ENCODE peak calls at places on chromosomes 7 and 10, in ten cellular contexts. One of them, this sample, is unnamed.

GRCh38 chr7:507623-508305 is 11.9 kb downstream of the PDGFA start:
- DNase-seq in substantia nigra: no peak
- DNase-seq in mammary epithelial cell: no peak
- DNase-seq in posterior cingulate gyrus: no peak
- DNase-seq in HT-29: no peak
- DNase-seq in CD8-positive, alpha-beta T cell: no peak
- DNase-seq in GF-D8: no peak
- DNase-seq in endothelial cell: no peak
- DNase-seq in colonic mucosa: no peak
- DNase-seq in NCI-H1105: no peak
- DNase-seq in this sample: no peak

GRCh38 chr7:37440738-37441404 is 7.8 kb downstream of the ELMO1 start:
- DNase-seq in CD8-positive, alpha-beta T cell: no peak
- DNase-seq in posterior cingulate gyrus: no peak
- DNase-seq in substantia nigra: no peak
- DNase-seq in colonic mucosa: no peak
- DNase-seq in GF-D8: peak; percentile 69
- DNase-seq in HT-29: no peak
- DNase-seq in NCI-H1105: no peak
- DNase-seq in mammary epithelial cell: no peak
- DNase-seq in endothelial cell: no peak
- DNase-seq in this sample: no peak

GRCh38 chr10:12414278-12414988 is 65.1 kb downstream of the CAMK1D start:
- DNase-seq in NCI-H1105: no peak
- DNase-seq in posterior cingulate gyrus: no peak
- DNase-seq in colonic mucosa: no peak
- DNase-seq in GF-D8: no peak
- DNase-seq in substantia nigra: no peak
- DNase-seq in mammary epithelial cell: no peak
- DNase-seq in HT-29: no peak
- DNase-seq in endothelial cell: no peak
- DNase-seq in CD8-positive, alpha-beta T cell: no peak
- DNase-seq in this sample: no peak

GRCh38 chr7:158001621-158002320 is 585.9 kb downstream of the PTPRN2 start:
- DNase-seq in posterior cingulate gyrus: no peak
- DNase-seq in HT-29: no peak
- DNase-seq in CD8-positive, alpha-beta T cell: no peak
- DNase-seq in NCI-H1105: peak; percentile 62
- DNase-seq in endothelial cell: no peak
- DNase-seq in mammary epithelial cell: no peak
- DNase-seq in GF-D8: no peak
- DNase-seq in substantia nigra: no peak
- DNase-seq in colonic mucosa: no peak
- DNase-seq in this sample: no peak

GRCh38 chr10:50990568-50991495 is 83.5 kb upstream of the PRKG1 start:
- DNase-seq in NCI-H1105: no peak
- DNase-seq in HT-29: no peak
- DNase-seq in mammary epithelial cell: no peak
- DNase-seq in CD8-positive, alpha-beta T cell: no peak
- DNase-seq in posterior cingulate gyrus: no peak
- DNase-seq in GF-D8: no peak
- DNase-seq in endothelial cell: peak; percentile 26
- DNase-seq in colonic mucosa: peak; percentile 73
- DNase-seq in substantia nigra: no peak
- DNase-seq in this sample: no peak

GRCh38 chr7:71637578-71637977 is 505.6 kb downstream of the GALNT17 start:
- DNase-seq in colonic mucosa: no peak
- DNase-seq in endothelial cell: no peak
- DNase-seq in posterior cingulate gyrus: no peak
- DNase-seq in GF-D8: no peak
- DNase-seq in mammary epithelial cell: no peak
- DNase-seq in substantia nigra: no peak
- DNase-seq in HT-29: no peak
- DNase-seq in CD8-positive, alpha-beta T cell: no peak
- DNase-seq in NCI-H1105: no peak
- DNase-seq in this sample: no peak

GRCh38 chr7:27745064-27745583 is 5.2 kb downstream of the TAX1BP1 start:
- DNase-seq in substantia nigra: no peak
- DNase-seq in GF-D8: peak; percentile 73
- DNase-seq in mammary epithelial cell: peak; percentile 58
- DNase-seq in NCI-H1105: no peak
- DNase-seq in endothelial cell: peak; percentile 21
- DNase-seq in HT-29: peak; percentile 83
- DNase-seq in posterior cingulate gyrus: no peak
- DNase-seq in colonic mucosa: no peak
- DNase-seq in CD8-positive, alpha-beta T cell: no peak
- DNase-seq in this sample: peak; percentile 14

GRCh38 chr7:3397324-3397723 is 96.3 kb downstream of the SDK1 start:
- DNase-seq in mammary epithelial cell: no peak
- DNase-seq in HT-29: no peak
- DNase-seq in NCI-H1105: no peak
- DNase-seq in endothelial cell: no peak
- DNase-seq in substantia nigra: no peak
- DNase-seq in posterior cingulate gyrus: no peak
- DNase-seq in GF-D8: no peak
- DNase-seq in CD8-positive, alpha-beta T cell: no peak
- DNase-seq in colonic mucosa: no peak
- DNase-seq in this sample: no peak

GRCh38 chr7:3027005-3027404 is 16.7 kb downstream of the CARD11 start:
- DNase-seq in NCI-H1105: no peak
- DNase-seq in HT-29: no peak
- DNase-seq in posterior cingulate gyrus: no peak
- DNase-seq in GF-D8: no peak
- DNase-seq in CD8-positive, alpha-beta T cell: no peak
- DNase-seq in colonic mucosa: no peak
- DNase-seq in substantia nigra: no peak
- DNase-seq in endothelial cell: no peak
- DNase-seq in mammary epithelial cell: no peak
- DNase-seq in this sample: no peak

GRCh38 chr10:60818134-60818770 is 40.0 kb downstream of the CDK1 start:
- DNase-seq in CD8-positive, alpha-beta T cell: no peak
- DNase-seq in mammary epithelial cell: no peak
- DNase-seq in endothelial cell: no peak
- DNase-seq in substantia nigra: no peak
- DNase-seq in NCI-H1105: no peak
- DNase-seq in HT-29: no peak
- DNase-seq in posterior cingulate gyrus: no peak
- DNase-seq in colonic mucosa: no peak
- DNase-seq in GF-D8: no peak
- DNase-seq in this sample: no peak

GRCh38 chr10:79331709-79332108 is 15.6 kb upstream of the PPIF start:
- DNase-seq in endothelial cell: no peak
- DNase-seq in GF-D8: no peak
- DNase-seq in colonic mucosa: no peak
- DNase-seq in substantia nigra: no peak
- DNase-seq in mammary epithelial cell: peak; percentile 93
- DNase-seq in posterior cingulate gyrus: no peak
- DNase-seq in CD8-positive, alpha-beta T cell: peak; percentile 34
- DNase-seq in NCI-H1105: no peak
- DNase-seq in HT-29: no peak
- DNase-seq in this sample: no peak

GRCh38 chr10:103668351-103669242 is 175.1 kb downstream of the NEURL1 start:
- DNase-seq in NCI-H1105: no peak
- DNase-seq in colonic mucosa: peak; percentile 52
- DNase-seq in GF-D8: no peak
- DNase-seq in HT-29: no peak
- DNase-seq in mammary epithelial cell: no peak
- DNase-seq in endothelial cell: no peak
- DNase-seq in substantia nigra: peak; percentile 42
- DNase-seq in CD8-positive, alpha-beta T cell: no peak
- DNase-seq in posterior cingulate gyrus: peak; percentile 63
- DNase-seq in this sample: no peak

GRCh38 chr10:4111593-4111992 is 326.6 kb upstream of the KLF6 start:
- DNase-seq in posterior cingulate gyrus: no peak
- DNase-seq in mammary epithelial cell: no peak
- DNase-seq in CD8-positive, alpha-beta T cell: no peak
- DNase-seq in endothelial cell: no peak
- DNase-seq in HT-29: no peak
- DNase-seq in colonic mucosa: no peak
- DNase-seq in substantia nigra: no peak
- DNase-seq in GF-D8: no peak
- DNase-seq in NCI-H1105: no peak
- DNase-seq in this sample: no peak

GRCh38 chr7:138584283-138584682 is 116.9 kb downstream of the SVOPL start:
- DNase-seq in CD8-positive, alpha-beta T cell: no peak
- DNase-seq in NCI-H1105: no peak
- DNase-seq in GF-D8: no peak
- DNase-seq in substantia nigra: no peak
- DNase-seq in colonic mucosa: no peak
- DNase-seq in mammary epithelial cell: no peak
- DNase-seq in HT-29: no peak
- DNase-seq in posterior cingulate gyrus: no peak
- DNase-seq in endothelial cell: no peak
- DNase-seq in this sample: no peak

GRCh38 chr10:133438711-133439273 is 14.4 kb upstream of the SPRN start:
- DNase-seq in endothelial cell: no peak
- DNase-seq in colonic mucosa: no peak
- DNase-seq in GF-D8: peak; percentile 29
- DNase-seq in CD8-positive, alpha-beta T cell: no peak
- DNase-seq in HT-29: peak; percentile 19
- DNase-seq in substantia nigra: no peak
- DNase-seq in mammary epithelial cell: peak; percentile 24
- DNase-seq in posterior cingulate gyrus: no peak
- DNase-seq in NCI-H1105: no peak
- DNase-seq in this sample: no peak

GRCh38 chr7:100819586-100819985 is 7.7 kb downstream of the EPHB4 start:
- DNase-seq in NCI-H1105: no peak
- DNase-seq in mammary epithelial cell: no peak
- DNase-seq in CD8-positive, alpha-beta T cell: no peak
- DNase-seq in colonic mucosa: no peak
- DNase-seq in substantia nigra: no peak
- DNase-seq in GF-D8: no peak
- DNase-seq in posterior cingulate gyrus: no peak
- DNase-seq in HT-29: no peak
- DNase-seq in endothelial cell: no peak
- DNase-seq in this sample: no peak

GRCh38 chr7:5053175-5053574 is 7.5 kb downstream of the RBAK start:
- DNase-seq in CD8-positive, alpha-beta T cell: no peak
- DNase-seq in NCI-H1105: no peak
- DNase-seq in colonic mucosa: no peak
- DNase-seq in substantia nigra: no peak
- DNase-seq in endothelial cell: no peak
- DNase-seq in HT-29: no peak
- DNase-seq in GF-D8: no peak
- DNase-seq in posterior cingulate gyrus: no peak
- DNase-seq in mammary epithelial cell: no peak
- DNase-seq in this sample: no peak

GRCh38 chr10:66717221-66717981 is 208.4 kb upstream of the LRRTM3 start:
- DNase-seq in endothelial cell: no peak
- DNase-seq in mammary epithelial cell: no peak
- DNase-seq in substantia nigra: no peak
- DNase-seq in GF-D8: no peak
- DNase-seq in HT-29: no peak
- DNase-seq in colonic mucosa: peak; percentile 47
- DNase-seq in CD8-positive, alpha-beta T cell: no peak
- DNase-seq in NCI-H1105: peak; percentile 2
- DNase-seq in posterior cingulate gyrus: no peak
- DNase-seq in this sample: no peak

GRCh38 chr10:84540022-84540616 is 211.7 kb downstream of the CCSER2 start:
- DNase-seq in colonic mucosa: no peak
- DNase-seq in substantia nigra: no peak
- DNase-seq in NCI-H1105: no peak
- DNase-seq in CD8-positive, alpha-beta T cell: no peak
- DNase-seq in GF-D8: no peak
- DNase-seq in mammary epithelial cell: peak; percentile 62
- DNase-seq in posterior cingulate gyrus: no peak
- DNase-seq in HT-29: no peak
- DNase-seq in endothelial cell: no peak
- DNase-seq in this sample: no peak

GRCh38 chr7:28718042-28718452 is 240.1 kb downstream of the TRIL start:
- DNase-seq in GF-D8: no peak
- DNase-seq in CD8-positive, alpha-beta T cell: no peak
- DNase-seq in colonic mucosa: no peak
- DNase-seq in mammary epithelial cell: no peak
- DNase-seq in NCI-H1105: no peak
- DNase-seq in substantia nigra: no peak
- DNase-seq in posterior cingulate gyrus: no peak
- DNase-seq in endothelial cell: no peak
- DNase-seq in HT-29: no peak
- DNase-seq in this sample: no peak

GRCh38 chr10:87842776-87843497 is 20.4 kb downstream of the KLLN start:
- DNase-seq in colonic mucosa: no peak
- DNase-seq in NCI-H1105: no peak
- DNase-seq in CD8-positive, alpha-beta T cell: no peak
- DNase-seq in HT-29: peak; percentile 46
- DNase-seq in endothelial cell: no peak
- DNase-seq in GF-D8: no peak
- DNase-seq in mammary epithelial cell: peak; percentile 92
- DNase-seq in posterior cingulate gyrus: no peak
- DNase-seq in substantia nigra: no peak
- DNase-seq in this sample: no peak

GRCh38 chr7:116171094-116171493 is 39.2 kb upstream of the TES start:
- DNase-seq in GF-D8: no peak
- DNase-seq in HT-29: no peak
- DNase-seq in mammary epithelial cell: no peak
- DNase-seq in CD8-positive, alpha-beta T cell: no peak
- DNase-seq in colonic mucosa: no peak
- DNase-seq in substantia nigra: no peak
- DNase-seq in endothelial cell: no peak
- DNase-seq in posterior cingulate gyrus: no peak
- DNase-seq in NCI-H1105: no peak
- DNase-seq in this sample: no peak

This sample was measured in neural crest cell.